ENCODE peak calls at places on chromosomes 4 and X, in six cellular contexts. C is K562, V is GM12891, D is HepG2, Q is H1, H is GM12878. G is an unnamed sample.

GRCh38 chrX:102863735-102864134 is 73.3 kb upstream of the RAB40AL start:
- DNase-seq in C (peak; percentile 61), V (peak; percentile 14), D (peak; percentile 51), Q (peak; percentile 86), H (peak; percentile 45), G (peak; percentile 10)

GRCh38 chrX:69289046-69289838 is 124.0 kb upstream of the PJA1 start:
- DNase-seq in C (no peak), V (no peak), D (no peak), Q (no peak), H (no peak), G (no peak)

GRCh38 chr4:7169134-7169533 is 23.2 kb upstream of the SORCS2 start:
- DNase-seq in C (no peak), V (no peak), D (no peak), Q (no peak), H (no peak), G (no peak)

GRCh38 chrX:103376118-103376978 is at the start of gene BEX3:
- DNase-seq in C (no peak), V (no peak), D (peak; percentile 24), Q (peak; percentile 70), H (no peak), G (no peak)

GRCh38 chr4:5773271-5773555 is 62.2 kb downstream of the EVC start:
- DNase-seq in C (no peak), V (no peak), D (no peak), Q (peak; percentile 43), H (no peak), G (no peak)

GRCh38 chrX:108090474-108091265 is 672 bp downstream of the PSMD10 start:
- DNase-seq in C (no peak), V (no peak), D (peak; percentile 13), Q (no peak), H (no peak), G (no peak)

GRCh38 chr4:83931659-83932058 is 395.8 kb downstream of the GPAT3 start:
- DNase-seq in C (no peak), V (no peak), D (no peak), Q (no peak), H (no peak), G (no peak)

GRCh38 chr4:179059396-179059795 is 1617.2 kb upstream of the AGA start:
- DNase-seq in C (no peak), V (no peak), D (no peak), Q (no peak), H (no peak), G (no peak)

GRCh38 chr4:80172203-80172602 is 25.1 kb upstream of the PRDM8 start:
- DNase-seq in C (no peak), V (no peak), D (no peak), Q (no peak), H (no peak), G (no peak)

GRCh38 chrX:80511969-80512760 is 91.9 kb downstream of the TENT5D start:
- DNase-seq in C (peak; percentile 63), V (no peak), D (no peak), Q (no peak), H (no peak), G (no peak)

GRCh38 chr4:58669783-58670182 is 1559.6 kb upstream of the IGFBP7 start:
- DNase-seq in C (no peak), V (no peak), D (no peak), Q (no peak), H (no peak), G (no peak)

GRCh38 chr4:142497606-142498005 is 348.5 kb downstream of the INPP4B start:
- DNase-seq in C (no peak), V (no peak), D (no peak), Q (no peak), H (no peak), G (no peak)

GRCh38 chr4:39030726-39031125 is 1.5 kb downstream of the TMEM156 start:
- DNase-seq in C (no peak), V (no peak), D (no peak), Q (no peak), H (no peak), G (no peak)

GRCh38 chrX:138298268-138298667 is 413.2 kb downstream of the FGF13 start:
- DNase-seq in C (no peak), V (no peak), D (no peak), Q (no peak), H (no peak), G (no peak)

GRCh38 chr4:87299898-87300297 is 22.8 kb downstream of the HSD17B13 start:
- DNase-seq in C (no peak), V (no peak), D (no peak), Q (no peak), H (no peak), G (no peak)
- TF ChIP-seq POLR2AphosphoS5 in C (no peak), V (no peak), D (no peak), Q (no peak), H (no peak), G (no peak)

GRCh38 chr4:78059524-78059889 is 2.4 kb downstream of the FRAS1 start:
- DNase-seq in C (peak; percentile 58), V (peak; percentile 31), D (peak; percentile 87), Q (peak; percentile 76), H (no peak), G (no peak)

GRCh38 chr4:78056265-78057129 is 626 bp upstream of the FRAS1 start:
- DNase-seq in C (peak; percentile 10), V (peak; percentile 34), D (peak; percentile 92), Q (peak; percentile 84), H (no peak), G (peak; percentile 28)

GRCh38 chr4:78057600-78058560 is 757 bp downstream of the FRAS1 start:
- DNase-seq in C (no peak), V (no peak), D (peak; percentile 54), Q (peak; percentile 61), H (no peak), G (peak; percentile 18)

GRCh38 chr4:78058591-78059523 is 1.7 kb downstream of the FRAS1 start:
- DNase-seq in C (no peak), V (no peak), D (peak; percentile 19), Q (peak; percentile 80), H (no peak), G (no peak)

GRCh38 chr4:78057135-78057599 is at the start of gene FRAS1:
- DNase-seq in C (no peak), V (no peak), D (peak; percentile 62), Q (peak; percentile 76), H (no peak), G (peak; percentile 19)
- TF ChIP-seq TAF1 in C (no peak), V (no peak), D (peak; percentile 77), Q (no peak), H (no peak), G (no peak)

GRCh38 chrX:7925867-7926472 is 1.2 kb downstream of the PNPLA4 start:
- DNase-seq in C (peak; percentile 38), V (peak; percentile 6), D (peak; percentile 53), Q (peak; percentile 46), H (peak; percentile 51), G (peak; percentile 19)

GRCh38 chrX:7921750-7922149 is 5.5 kb downstream of the PNPLA4 start:
- DNase-seq in C (no peak), V (no peak), D (no peak), Q (no peak), H (no peak), G (no peak)

GRCh38 chrX:7926914-7927258 is 327 bp downstream of the PNPLA4 start:
- DNase-seq in C (no peak), V (no peak), D (no peak), Q (no peak), H (no peak), G (peak; percentile 54)

GRCh38 chrX:7926501-7926900 is 712 bp downstream of the PNPLA4 start:
- DNase-seq in C (no peak), V (no peak), D (no peak), Q (no peak), H (no peak), G (no peak)

DNA sequence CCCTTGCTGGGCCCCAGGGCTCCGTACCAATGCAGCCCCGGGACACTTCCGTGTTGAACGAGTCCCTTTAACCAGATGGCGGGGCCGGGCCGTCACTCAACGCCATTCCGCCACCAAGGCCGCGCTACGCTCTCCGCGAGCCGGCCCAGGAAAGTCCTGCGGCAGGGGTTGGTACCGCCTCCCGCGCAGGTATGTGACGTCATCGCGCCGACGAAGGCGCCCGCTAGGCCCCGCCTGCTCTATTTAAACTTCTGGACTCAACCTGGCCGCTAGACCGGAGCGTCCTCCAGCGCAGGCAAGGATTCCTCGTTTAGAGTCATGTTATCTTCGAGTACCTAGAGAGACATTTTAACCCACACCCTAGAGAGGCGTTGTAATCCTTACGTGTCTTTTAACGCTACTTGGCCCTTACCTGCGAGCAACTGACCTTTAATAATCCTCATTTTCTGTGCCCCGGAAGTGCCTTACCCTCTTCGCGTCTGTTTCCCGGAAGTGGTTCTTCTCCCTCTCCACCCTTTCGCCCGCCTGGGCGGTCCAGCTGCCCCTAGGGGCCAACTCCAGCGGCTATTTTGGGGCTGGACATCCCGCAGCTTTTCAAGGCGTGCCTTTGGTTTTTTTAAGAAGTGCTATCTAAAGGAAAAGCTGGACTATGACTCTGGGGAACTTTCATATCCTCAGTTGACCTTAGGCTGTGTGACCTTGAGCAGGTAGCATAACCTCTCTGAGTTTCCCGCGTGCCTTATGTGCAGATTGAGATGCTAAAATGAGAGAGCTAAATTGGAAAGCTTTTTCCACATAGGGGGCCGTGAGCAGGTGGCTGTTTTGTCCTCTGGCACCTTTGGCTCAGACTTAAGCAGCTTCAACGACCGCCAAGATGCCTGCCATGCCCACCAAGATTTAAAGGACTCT is at the start of gene PNPLA4:
- DNase-seq in C (peak; percentile 83), V (peak; percentile 56), D (peak; percentile 71), Q (peak; percentile 85), H (peak; percentile 86), G (peak; percentile 69)
- TF ChIP-seq POLR2A in C (peak; percentile 89), V (peak; percentile 86), D (peak; percentile 90), Q (peak; percentile 66), H (peak; percentile 90), G (peak; percentile 95)

GRCh38 chrX:136191171-136191570 is 43.8 kb downstream of the FHL1 start:
- DNase-seq in C (no peak), V (no peak), D (no peak), Q (no peak), H (no peak), G (no peak)

GRCh38 chrX:136192135-136192534 is 44.8 kb downstream of the FHL1 start:
- DNase-seq in C (no peak), V (no peak), D (no peak), Q (no peak), H (no peak), G (no peak)

GRCh38 chrX:136190038-136190437 is 42.7 kb downstream of the FHL1 start:
- DNase-seq in C (no peak), V (no peak), D (no peak), Q (no peak), H (no peak), G (no peak)

GRCh38 chrX:136186023-136186413 is 38.7 kb downstream of the FHL1 start:
- DNase-seq in C (no peak), V (no peak), D (no peak), Q (no peak), H (no peak), G (no peak)

GRCh38 chrX:136189222-136189621 is 41.9 kb downstream of the FHL1 start:
- DNase-seq in C (no peak), V (no peak), D (no peak), Q (no peak), H (no peak), G (no peak)
- TF ChIP-seq POLR2AphosphoS5 in C (no peak), V (no peak), D (no peak), Q (no peak), H (no peak), G (no peak)

G was measured in GM12892.